ENCODE peak calls at places on chromosomes 13 and 19, in ten cellular contexts. V is transverse colon, B is sigmoid colon, G is spleen, L is stomach, S is HCT116, A is breast epithelium, C is GM12878, W is GM12892, Y is endothelial cell of umbilical vein. R is an unnamed sample.

GRCh38 chr13:42538996-42539395 is 35.0 kb upstream of the TNFSF11 start:
- DNase-seq in V (no peak), B (no peak), G (no peak), L (no peak), S (no peak), A (no peak), C (no peak), W (no peak), Y (peak), R (no peak)

GRCh38 chr19:27774827-27775226 is 1438.1 kb downstream of the UQCRFS1 start:
- DNase-seq in V (no peak), B (no peak), G (no peak), L (no peak), S (no peak), A (no peak), C (no peak), W (no peak), Y (no peak), R (no peak)

GRCh38 chr19:57103573-57104277 is 16.1 kb upstream of the USP29 start:
- DNase-seq in V (peak), B (peak), G (no peak), L (peak), S (peak), A (peak), C (peak), W (no peak), Y (peak), R (peak)

GRCh38 chr13:50729177-50729576 is 114.3 kb downstream of the DLEU7 start:
- DNase-seq in V (no peak), B (no peak), G (no peak), L (no peak), S (no peak), A (no peak), C (no peak), W (no peak), Y (no peak), R (no peak)

GRCh38 chr19:16420781-16421386 is 50.9 kb downstream of the EPS15L1 start:
- DNase-seq in V (no peak), B (peak), G (no peak), L (no peak), S (no peak), A (no peak), C (no peak), W (no peak), Y (no peak), R (no peak)

GRCh38 chr13:87259479-87260083 is 411.6 kb upstream of the SLITRK5 start:
- DNase-seq in V (no peak), B (no peak), G (no peak), L (no peak), S (peak), A (no peak), C (no peak), W (no peak), Y (no peak), R (no peak)

GRCh38 chr13:98665638-98665995 is 86.9 kb downstream of the SLC15A1 start:
- DNase-seq in V (no peak), B (no peak), G (no peak), L (no peak), S (no peak), A (no peak), C (no peak), W (no peak), Y (no peak), R (no peak)

GRCh38 chr13:90938848-90939247 is 408.6 kb upstream of the MIR17HG start:
- DNase-seq in V (no peak), B (no peak), G (no peak), L (no peak), S (no peak), A (no peak), C (no peak), W (no peak), Y (no peak), R (no peak)

GRCh38 chr13:43728411-43728810 is 58.4 kb downstream of the ENOX1 start:
- DNase-seq in V (no peak), B (no peak), G (no peak), L (no peak), S (no peak), A (no peak), C (no peak), W (no peak), Y (no peak), R (no peak)

GRCh38 chr19:19053508-19054314 is 10.1 kb upstream of the SLC25A42 start:
- DNase-seq in V (peak), B (peak), G (peak), L (peak), S (peak), A (no peak), C (no peak), W (peak), Y (peak), R (peak)

GRCh38 chr19:18450934-18451836 is 13.3 kb upstream of the ISYNA1 start:
- DNase-seq in V (peak), B (peak), G (peak), L (peak), S (no peak), A (peak), C (no peak), W (peak), Y (peak), R (peak)

GRCh38 chr13:112894423-112894672 is 74.7 kb upstream of the MCF2L start:
- DNase-seq in V (no peak), B (no peak), G (no peak), L (no peak), S (no peak), A (no peak), C (no peak), W (no peak), Y (no peak), R (no peak)

GRCh38 chr13:97221989-97222700 is at the start of gene MBNL2:
- DNase-seq in V (peak), B (peak), G (peak), L (peak), S (peak), A (peak), C (peak), W (peak), Y (peak), R (peak)

GRCh38 chr13:97224544-97225324 is 2.6 kb downstream of the MBNL2 start:
- DNase-seq in V (peak), B (no peak), G (no peak), L (peak), S (no peak), A (peak), C (no peak), W (no peak), Y (peak), R (no peak)

GRCh38 chr13:97221491-97221890 is 642 bp upstream of the MBNL2 start:
- DNase-seq in V (no peak), B (no peak), G (no peak), L (no peak), S (no peak), A (no peak), C (no peak), W (no peak), Y (no peak), R (no peak)

GRCh38 chr13:97223711-97224461 is 1.8 kb downstream of the MBNL2 start:
- DNase-seq in V (peak), B (peak), G (peak), L (peak), S (peak), A (peak), C (no peak), W (no peak), Y (peak), R (no peak)

DNA sequence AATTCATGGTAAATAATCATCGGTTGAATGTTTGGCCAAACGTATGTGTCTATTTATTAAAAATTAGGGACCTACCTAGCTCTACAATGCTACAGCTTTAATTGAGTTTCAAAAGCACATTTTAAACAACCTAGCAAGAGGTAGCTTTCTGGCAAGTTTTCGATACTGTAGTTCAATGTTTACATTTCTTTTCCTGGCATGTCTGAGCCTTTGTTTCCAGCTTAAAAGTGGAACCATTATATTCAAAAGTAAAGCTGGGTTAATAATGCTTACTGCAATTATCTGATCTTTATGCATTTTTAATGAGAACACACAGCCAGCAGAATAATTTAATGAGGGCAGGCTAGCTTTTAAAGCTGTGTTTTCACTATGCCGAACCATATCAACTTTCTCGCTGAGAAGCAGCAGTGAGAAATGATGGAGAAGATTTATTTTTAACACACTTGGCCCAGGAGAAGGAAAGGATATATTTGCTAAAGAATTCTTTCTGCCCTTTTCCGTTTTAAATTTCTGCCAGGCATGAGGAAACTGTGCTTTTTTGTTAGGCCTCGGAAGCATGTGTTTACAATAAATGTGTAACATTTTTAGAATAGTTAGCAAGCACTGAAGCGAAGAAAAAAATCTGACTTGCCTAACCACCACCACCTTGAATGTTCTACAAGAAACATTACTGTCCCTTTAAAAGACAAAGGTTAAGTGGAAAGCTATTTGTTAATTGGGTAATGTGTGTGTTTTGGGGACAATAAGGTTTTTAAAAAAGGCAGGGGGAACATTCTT is 989 bp downstream of the MBNL2 start:
- DNase-seq in V (no peak), B (no peak), G (no peak), L (no peak), S (no peak), A (no peak), C (no peak), W (no peak), Y (peak), R (no peak)
- TF ChIP-seq POLR2AphosphoS5 in V (no peak), B (peak), G (no peak), L (no peak), S (no peak), A (no peak), C (no peak), W (no peak), Y (no peak), R (no peak)

DNA sequence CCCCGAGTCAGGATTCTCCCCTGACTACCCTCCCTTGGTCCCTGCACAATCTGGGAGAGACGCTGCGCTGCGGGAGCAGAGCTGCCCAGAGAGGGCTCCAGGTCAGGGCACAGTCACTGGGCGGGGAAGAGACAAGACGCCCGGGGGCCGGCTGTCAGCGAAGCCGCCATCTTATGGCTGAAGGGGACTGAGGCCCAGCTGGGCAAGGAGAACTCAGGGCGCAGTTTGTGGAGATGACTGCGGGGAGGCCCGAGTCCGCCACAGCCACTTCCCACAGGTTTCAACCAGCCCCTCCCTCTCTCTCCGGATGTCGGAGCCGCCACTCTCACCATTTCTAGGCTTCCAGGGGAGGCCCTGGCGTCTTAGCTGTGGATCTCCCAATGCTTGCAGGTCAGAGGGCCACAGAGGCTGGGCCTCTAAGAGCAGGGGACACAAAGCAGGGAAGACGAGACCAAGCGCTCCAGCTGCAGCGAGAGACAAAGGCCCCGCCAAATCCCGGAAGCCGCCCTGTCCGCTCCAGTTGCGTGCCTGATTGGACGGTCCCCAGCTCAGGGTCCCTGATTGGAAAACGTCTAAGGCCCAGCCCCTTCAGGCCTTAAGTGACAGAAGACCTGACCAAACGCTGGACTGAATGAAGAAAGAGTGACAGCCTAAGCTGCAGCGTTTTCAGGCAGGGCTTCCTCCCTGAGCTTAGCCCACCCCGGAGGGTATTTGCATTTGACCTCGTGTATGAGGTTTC is at the start of gene ZNF724:
- DNase-seq in V (peak), B (peak), G (peak), L (peak), S (peak), A (peak), C (peak), W (peak), Y (peak), R (peak)
- TF ChIP-seq POLR2A in V (peak), B (no peak), G (no peak), L (no peak), S (no peak), A (no peak), C (peak), W (peak), Y (no peak), R (peak)

GRCh38 chr13:52974711-52975110 is 53.9 kb upstream of the OLFM4 start:
- DNase-seq in V (no peak), B (no peak), G (no peak), L (no peak), S (no peak), A (no peak), C (no peak), W (no peak), Y (no peak), R (no peak)

GRCh38 chr13:52968074-52968700 is 60.4 kb upstream of the OLFM4 start:
- DNase-seq in V (peak), B (peak), G (peak), L (peak), S (peak), A (peak), C (peak), W (peak), Y (peak), R (peak)

DNA sequence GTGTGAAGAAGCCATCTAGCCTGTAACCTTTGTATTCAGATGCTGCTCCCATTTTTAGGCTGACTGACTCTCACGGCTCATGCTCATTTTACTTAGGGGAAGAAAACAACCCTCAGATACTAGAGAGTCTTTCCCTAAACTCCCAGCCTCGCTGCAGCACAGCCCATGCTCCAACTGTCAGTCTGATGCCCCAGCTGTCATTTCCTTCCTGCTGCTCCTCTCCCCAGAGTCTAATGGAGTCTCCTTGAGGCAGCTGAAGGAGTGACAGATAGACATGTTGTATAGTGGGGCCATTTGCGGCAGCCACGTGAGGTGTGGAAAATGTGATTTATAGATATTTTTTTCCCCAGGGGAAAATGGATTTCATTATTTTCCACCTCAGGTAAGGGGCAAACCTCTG is 59.2 kb upstream of the OLFM4 start:
- DNase-seq in V (no peak), B (no peak), G (no peak), L (no peak), S (no peak), A (no peak), C (no peak), W (no peak), Y (no peak), R (no peak)
- TF ChIP-seq POLR2AphosphoS5 in V (no peak), B (no peak), G (no peak), L (no peak), S (no peak), A (no peak), C (no peak), W (no peak), Y (no peak), R (no peak)

GRCh38 chr19:1865172-1866010 is 2.0 kb upstream of the KLF16 start:
- DNase-seq in V (no peak), B (peak), G (peak), L (no peak), S (no peak), A (no peak), C (no peak), W (no peak), Y (no peak), R (no peak)

GRCh38 chr19:1862424-1863307 is 713 bp downstream of the KLF16 start:
- DNase-seq in V (peak), B (no peak), G (peak), L (no peak), S (no peak), A (no peak), C (no peak), W (peak), Y (no peak), R (peak)

GRCh38 chr19:1864480-1865171 is 1.2 kb upstream of the KLF16 start:
- DNase-seq in V (peak), B (peak), G (peak), L (peak), S (no peak), A (no peak), C (no peak), W (peak), Y (peak), R (peak)

GRCh38 chr19:1863308-1863637 is at the start of gene KLF16:
- DNase-seq in V (no peak), B (no peak), G (no peak), L (no peak), S (no peak), A (no peak), C (no peak), W (no peak), Y (no peak), R (no peak)

DNA sequence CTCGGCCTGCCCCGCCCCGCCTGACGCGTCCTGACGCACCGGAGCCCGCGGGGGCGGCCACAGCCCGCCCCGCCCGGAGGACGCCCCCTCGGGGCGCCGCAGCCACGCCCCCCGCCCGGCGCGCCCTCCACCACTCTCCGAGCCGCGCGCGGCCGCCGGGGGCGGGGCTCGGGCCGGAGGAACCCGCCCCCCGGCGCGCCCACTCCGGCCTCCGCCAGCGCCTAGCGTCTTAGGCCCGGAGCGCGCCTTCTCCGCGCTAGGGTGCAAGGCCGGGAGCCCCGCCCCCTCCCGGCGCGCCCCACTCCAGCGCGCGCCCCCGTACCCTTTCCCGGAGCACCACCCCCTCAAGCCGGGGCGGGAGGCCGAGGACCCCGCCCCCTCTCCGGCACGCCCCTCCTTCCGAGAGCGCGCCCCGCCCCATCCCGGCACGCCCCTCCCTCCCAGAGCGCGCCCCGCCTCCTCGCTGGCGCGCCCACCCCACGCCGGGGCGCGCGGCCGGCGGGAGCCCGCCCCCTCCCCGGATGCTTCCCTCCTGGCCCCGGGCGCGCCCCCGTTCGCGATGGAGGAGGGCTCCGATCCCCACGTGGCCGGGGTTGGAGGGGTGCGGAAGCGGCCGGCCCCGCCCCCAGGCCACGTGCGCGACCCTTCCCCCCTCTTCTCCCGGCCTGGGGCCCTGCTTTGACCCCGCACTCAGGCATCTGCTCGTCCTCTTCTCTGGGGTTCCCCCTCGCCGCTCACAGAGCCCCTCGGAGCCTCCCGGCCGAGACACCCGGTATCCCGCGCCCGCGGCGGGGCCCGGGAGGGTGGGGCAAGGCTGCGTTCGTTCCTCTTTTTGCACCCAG is 480 bp upstream of the KLF16 start:
- DNase-seq in V (peak), B (peak), G (peak), L (peak), S (peak), A (peak), C (peak), W (peak), Y (peak), R (peak)
- TF ChIP-seq POLR2A in V (peak), B (no peak), G (no peak), L (no peak), S (no peak), A (no peak), C (peak), W (no peak), Y (peak), R (peak)

GRCh38 chr19:50798943-50799851 is 9.0 kb downstream of the ACP4 start:
- DNase-seq in V (no peak), B (no peak), G (no peak), L (no peak), S (no peak), A (no peak), C (no peak), W (no peak), Y (no peak), R (no peak)
- TF ChIP-seq POLR2AphosphoS5 in V (no peak), B (no peak), G (no peak), L (no peak), S (peak), A (no peak), C (no peak), W (peak), Y (no peak), R (peak)

GRCh38 chr19:21767065-21767800 is at the start of gene ZNF100:
- DNase-seq in V (peak), B (peak), G (peak), L (peak), S (peak), A (peak), C (peak), W (peak), Y (peak), R (peak)
- TF ChIP-seq POLR2A in V (peak), B (peak), G (no peak), L (no peak), S (no peak), A (peak), C (peak), W (peak), Y (peak), R (peak)

GRCh38 chr13:108812165-108812564 is 182.8 kb downstream of the MYO16 start:
- DNase-seq in V (no peak), B (no peak), G (no peak), L (no peak), S (no peak), A (no peak), C (no peak), W (no peak), Y (no peak), R (no peak)

DNA sequence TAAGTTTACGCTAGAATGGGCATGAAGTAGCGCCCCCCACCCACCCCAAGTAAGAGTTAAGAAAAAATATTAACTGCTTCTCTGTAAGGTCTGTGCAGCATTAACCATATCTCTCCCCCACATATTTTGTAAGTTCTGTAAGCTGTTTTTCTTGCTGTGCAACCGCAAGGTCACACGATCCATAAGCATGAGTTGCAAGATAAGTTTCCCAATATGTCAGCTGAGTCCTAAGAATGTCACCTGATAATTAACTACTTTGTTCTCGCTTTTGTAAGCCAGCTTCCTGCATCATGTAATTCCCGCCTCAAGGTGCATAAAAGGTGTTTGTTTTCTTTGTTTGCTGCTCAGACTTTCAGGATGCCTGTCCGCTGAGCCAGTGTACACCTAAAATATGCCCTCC is 187.0 kb downstream of the MYO16 start:
- DNase-seq in V (no peak), B (no peak), G (no peak), L (no peak), S (no peak), A (no peak), C (no peak), W (no peak), Y (no peak), R (no peak)
- TF ChIP-seq POLR2AphosphoS5 in V (no peak), B (no peak), G (no peak), L (peak), S (no peak), A (no peak), C (no peak), W (no peak), Y (no peak), R (no peak)

R was measured in GM12891.